ENCODE peak calls at places on chromosomes 4 and X, in five cellular contexts. A, Y, U, B and L are unnamed samples.

GRCh38 chr4:114780205-114780604 is 181.6 kb downstream of the UGT8 start:
- DNase-seq in U (no peak), A (no peak), B (no peak), Y (peak; percentile 2), L (peak; percentile 68)

GRCh38 chr4:4426511-4427477 is 39.9 kb downstream of the NSG1 start:
- DNase-seq in B (no peak), Y (no peak), U (no peak), A (no peak), L (peak; percentile 71)

GRCh38 chr4:82842593-82842992 is 44.0 kb upstream of the SCD5 start:
- DNase-seq in B (peak; percentile 20), U (no peak), Y (peak; percentile 19), A (no peak), L (peak; percentile 15)

GRCh38 chrX:47662144-47662657 is 3.2 kb upstream of the UXT start:
- DNase-seq in U (peak; percentile 86), A (no peak), B (peak; percentile 98), Y (peak; percentile 91), L (no peak)

GRCh38 chr4:95957054-95957453 is 117.2 kb downstream of the PDHA2 start:
- DNase-seq in A (no peak), B (peak; percentile 46), U (no peak), Y (no peak), L (no peak)

GRCh38 chr4:72779256-72779655 is 210.2 kb upstream of the ADAMTS3 start:
- DNase-seq in B (peak; percentile 99), U (peak; percentile 62), A (no peak), Y (peak; percentile 72), L (no peak)

GRCh38 chrX:25028726-25029125 is 13.0 kb upstream of the ARX start:
- DNase-seq in B (peak; percentile 5), U (no peak), A (no peak), Y (peak; percentile 63), L (no peak)

GRCh38 chr4:25535278-25535677 is 120.4 kb upstream of the SLC34A2 start:
- DNase-seq in B (no peak), A (no peak), U (no peak), Y (no peak), L (no peak)

GRCh38 chr4:30256105-30256828 is 463.9 kb upstream of the PCDH7 start:
- DNase-seq in A (no peak), B (no peak), U (no peak), Y (peak; percentile 48), L (no peak)

GRCh38 chr4:20474119-20474518 is 222.4 kb downstream of the SLIT2 start:
- DNase-seq in Y (peak; percentile 13), A (no peak), B (peak; percentile 44), U (no peak), L (peak; percentile 61)

GRCh38 chrX:69195197-69195596 is 29.9 kb upstream of the PJA1 start:
- DNase-seq in A (no peak), Y (no peak), B (no peak), U (no peak), L (no peak)

GRCh38 chrX:17597836-17598434 is 139.4 kb upstream of the SCML1 start:
- DNase-seq in U (no peak), Y (no peak), B (no peak), A (no peak), L (no peak)

GRCh38 chrX:129724767-129725166 is 14.0 kb upstream of the XPNPEP2 start:
- DNase-seq in A (no peak), Y (no peak), U (no peak), B (no peak), L (no peak)